ENCODE peak calls at places on chromosomes 2 and 18, in eight cellular contexts. One of them, this sample, is unnamed.

GRCh38 chr2:229342376-229342775 is 71.3 kb upstream of the PID1 start:
- DNase-seq in astrocyte of the spinal cord: peak
- DNase-seq in T-helper 1 cell: no peak
- DNase-seq in brain microvascular endothelial cell: no peak
- DNase-seq in stimulated activated CD4-positive, alpha-beta T cell treated with anti-CD3 and anti-CD28 coated beads, Interleukin-4, amount 100 ng/mL, for 48 hours: peak
- DNase-seq in OCI-M1: peak
- DNase-seq in OCI-LY7: peak
- DNase-seq in BJ: no peak
- DNase-seq in this sample: no peak

GRCh38 chr2:18498531-18498930 is 61.9 kb downstream of the RDH14 start:
- DNase-seq in astrocyte of the spinal cord: no peak
- DNase-seq in T-helper 1 cell: no peak
- DNase-seq in brain microvascular endothelial cell: no peak
- DNase-seq in stimulated activated CD4-positive, alpha-beta T cell treated with anti-CD3 and anti-CD28 coated beads, Interleukin-4, amount 100 ng/mL, for 48 hours: no peak
- DNase-seq in OCI-M1: no peak
- DNase-seq in OCI-LY7: no peak
- DNase-seq in BJ: no peak
- DNase-seq in this sample: no peak

GRCh38 chr18:70334728-70335329 is 46.0 kb downstream of the SOCS6 start:
- DNase-seq in astrocyte of the spinal cord: no peak
- DNase-seq in T-helper 1 cell: no peak
- DNase-seq in brain microvascular endothelial cell: peak
- DNase-seq in stimulated activated CD4-positive, alpha-beta T cell treated with anti-CD3 and anti-CD28 coated beads, Interleukin-4, amount 100 ng/mL, for 48 hours: no peak
- DNase-seq in OCI-M1: no peak
- DNase-seq in OCI-LY7: no peak
- DNase-seq in BJ: no peak
- DNase-seq in this sample: no peak

GRCh38 chr2:40093036-40093673 is 314.1 kb upstream of the THUMPD2 start:
- DNase-seq in astrocyte of the spinal cord: peak
- DNase-seq in T-helper 1 cell: no peak
- DNase-seq in brain microvascular endothelial cell: no peak
- DNase-seq in stimulated activated CD4-positive, alpha-beta T cell treated with anti-CD3 and anti-CD28 coated beads, Interleukin-4, amount 100 ng/mL, for 48 hours: no peak
- DNase-seq in OCI-M1: peak
- DNase-seq in OCI-LY7: no peak
- DNase-seq in BJ: no peak
- DNase-seq in this sample: no peak

GRCh38 chr2:239157269-239157668 is 243.6 kb downstream of the HDAC4 start:
- DNase-seq in astrocyte of the spinal cord: no peak
- DNase-seq in T-helper 1 cell: no peak
- DNase-seq in brain microvascular endothelial cell: no peak
- DNase-seq in stimulated activated CD4-positive, alpha-beta T cell treated with anti-CD3 and anti-CD28 coated beads, Interleukin-4, amount 100 ng/mL, for 48 hours: no peak
- DNase-seq in OCI-M1: no peak
- DNase-seq in OCI-LY7: no peak
- DNase-seq in BJ: no peak
- DNase-seq in this sample: no peak

GRCh38 chr2:32691678-32692077 is 63.8 kb downstream of the TTC27 start:
- DNase-seq in astrocyte of the spinal cord: no peak
- DNase-seq in T-helper 1 cell: no peak
- DNase-seq in brain microvascular endothelial cell: no peak
- DNase-seq in stimulated activated CD4-positive, alpha-beta T cell treated with anti-CD3 and anti-CD28 coated beads, Interleukin-4, amount 100 ng/mL, for 48 hours: no peak
- DNase-seq in OCI-M1: no peak
- DNase-seq in OCI-LY7: no peak
- DNase-seq in BJ: no peak
- DNase-seq in this sample: no peak

GRCh38 chr2:193966590-193966989 is 1690.4 kb upstream of the SLC39A10 start:
- DNase-seq in astrocyte of the spinal cord: peak
- DNase-seq in T-helper 1 cell: no peak
- DNase-seq in brain microvascular endothelial cell: peak
- DNase-seq in stimulated activated CD4-positive, alpha-beta T cell treated with anti-CD3 and anti-CD28 coated beads, Interleukin-4, amount 100 ng/mL, for 48 hours: no peak
- DNase-seq in OCI-M1: peak
- DNase-seq in OCI-LY7: no peak
- DNase-seq in BJ: no peak
- DNase-seq in this sample: no peak

GRCh38 chr2:195562624-195563566 is 94.1 kb upstream of the SLC39A10 start:
- DNase-seq in astrocyte of the spinal cord: no peak
- DNase-seq in T-helper 1 cell: no peak
- DNase-seq in brain microvascular endothelial cell: no peak
- DNase-seq in stimulated activated CD4-positive, alpha-beta T cell treated with anti-CD3 and anti-CD28 coated beads, Interleukin-4, amount 100 ng/mL, for 48 hours: no peak
- DNase-seq in OCI-M1: no peak
- DNase-seq in OCI-LY7: peak
- DNase-seq in BJ: no peak
- DNase-seq in this sample: no peak

GRCh38 chr2:191178806-191179514 is 28.2 kb upstream of the STAT4 start:
- DNase-seq in astrocyte of the spinal cord: no peak
- DNase-seq in T-helper 1 cell: no peak
- DNase-seq in brain microvascular endothelial cell: no peak
- DNase-seq in stimulated activated CD4-positive, alpha-beta T cell treated with anti-CD3 and anti-CD28 coated beads, Interleukin-4, amount 100 ng/mL, for 48 hours: no peak
- DNase-seq in OCI-M1: peak
- DNase-seq in OCI-LY7: no peak
- DNase-seq in BJ: peak
- DNase-seq in this sample: no peak

GRCh38 chr18:12408247-12408869 is 629 bp downstream of the PRELID3A start:
- DNase-seq in astrocyte of the spinal cord: peak
- DNase-seq in T-helper 1 cell: no peak
- DNase-seq in brain microvascular endothelial cell: no peak
- DNase-seq in stimulated activated CD4-positive, alpha-beta T cell treated with anti-CD3 and anti-CD28 coated beads, Interleukin-4, amount 100 ng/mL, for 48 hours: no peak
- DNase-seq in OCI-M1: no peak
- DNase-seq in OCI-LY7: peak
- DNase-seq in BJ: no peak
- DNase-seq in this sample: no peak

GRCh38 chr2:240655931-240656886 is 26.5 kb downstream of the AQP12B start:
- DNase-seq in astrocyte of the spinal cord: peak
- DNase-seq in T-helper 1 cell: no peak
- DNase-seq in brain microvascular endothelial cell: peak
- DNase-seq in stimulated activated CD4-positive, alpha-beta T cell treated with anti-CD3 and anti-CD28 coated beads, Interleukin-4, amount 100 ng/mL, for 48 hours: no peak
- DNase-seq in OCI-M1: no peak
- DNase-seq in OCI-LY7: no peak
- DNase-seq in BJ: no peak
- DNase-seq in this sample: no peak

GRCh38 chr2:20491739-20492531 is 45.1 kb downstream of the RHOB start:
- DNase-seq in astrocyte of the spinal cord: no peak
- DNase-seq in T-helper 1 cell: no peak
- DNase-seq in brain microvascular endothelial cell: no peak
- DNase-seq in stimulated activated CD4-positive, alpha-beta T cell treated with anti-CD3 and anti-CD28 coated beads, Interleukin-4, amount 100 ng/mL, for 48 hours: no peak
- DNase-seq in OCI-M1: peak
- DNase-seq in OCI-LY7: no peak
- DNase-seq in BJ: no peak
- DNase-seq in this sample: no peak

GRCh38 chr18:31942301-31942998 is 478 bp downstream of the TRAPPC8 start:
- DNase-seq in astrocyte of the spinal cord: peak
- DNase-seq in T-helper 1 cell: no peak
- DNase-seq in brain microvascular endothelial cell: peak
- DNase-seq in stimulated activated CD4-positive, alpha-beta T cell treated with anti-CD3 and anti-CD28 coated beads, Interleukin-4, amount 100 ng/mL, for 48 hours: no peak
- DNase-seq in OCI-M1: peak
- DNase-seq in OCI-LY7: peak
- DNase-seq in BJ: no peak
- DNase-seq in this sample: no peak

GRCh38 chr2:69797836-69798465 is 31.5 kb upstream of the GMCL1 start:
- DNase-seq in astrocyte of the spinal cord: peak
- DNase-seq in T-helper 1 cell: no peak
- DNase-seq in brain microvascular endothelial cell: no peak
- DNase-seq in stimulated activated CD4-positive, alpha-beta T cell treated with anti-CD3 and anti-CD28 coated beads, Interleukin-4, amount 100 ng/mL, for 48 hours: no peak
- DNase-seq in OCI-M1: no peak
- DNase-seq in OCI-LY7: no peak
- DNase-seq in BJ: no peak
- DNase-seq in this sample: no peak

GRCh38 chr2:215753808-215754207 is 259.5 kb downstream of the MREG start:
- DNase-seq in astrocyte of the spinal cord: no peak
- DNase-seq in T-helper 1 cell: no peak
- DNase-seq in brain microvascular endothelial cell: no peak
- DNase-seq in stimulated activated CD4-positive, alpha-beta T cell treated with anti-CD3 and anti-CD28 coated beads, Interleukin-4, amount 100 ng/mL, for 48 hours: no peak
- DNase-seq in OCI-M1: no peak
- DNase-seq in OCI-LY7: no peak
- DNase-seq in BJ: no peak
- DNase-seq in this sample: no peak

GRCh38 chr18:48729421-48729820 is 190.6 kb downstream of the CTIF start:
- DNase-seq in astrocyte of the spinal cord: peak
- DNase-seq in T-helper 1 cell: no peak
- DNase-seq in brain microvascular endothelial cell: peak
- DNase-seq in stimulated activated CD4-positive, alpha-beta T cell treated with anti-CD3 and anti-CD28 coated beads, Interleukin-4, amount 100 ng/mL, for 48 hours: no peak
- DNase-seq in OCI-M1: no peak
- DNase-seq in OCI-LY7: no peak
- DNase-seq in BJ: no peak
- DNase-seq in this sample: no peak

GRCh38 chr2:2332381-2332780 is 1.3 kb upstream of the MYT1L start:
- DNase-seq in astrocyte of the spinal cord: no peak
- DNase-seq in T-helper 1 cell: no peak
- DNase-seq in brain microvascular endothelial cell: no peak
- DNase-seq in stimulated activated CD4-positive, alpha-beta T cell treated with anti-CD3 and anti-CD28 coated beads, Interleukin-4, amount 100 ng/mL, for 48 hours: no peak
- DNase-seq in OCI-M1: no peak
- DNase-seq in OCI-LY7: no peak
- DNase-seq in BJ: no peak
- DNase-seq in this sample: no peak

GRCh38 chr2:237298323-237299118 is 115.4 kb downstream of the COL6A3 start:
- DNase-seq in astrocyte of the spinal cord: peak
- DNase-seq in T-helper 1 cell: no peak
- DNase-seq in brain microvascular endothelial cell: no peak
- DNase-seq in stimulated activated CD4-positive, alpha-beta T cell treated with anti-CD3 and anti-CD28 coated beads, Interleukin-4, amount 100 ng/mL, for 48 hours: no peak
- DNase-seq in OCI-M1: no peak
- DNase-seq in OCI-LY7: no peak
- DNase-seq in BJ: peak
- DNase-seq in this sample: no peak

GRCh38 chr2:42488297-42488696 is 5.5 kb downstream of the KCNG3 start:
- DNase-seq in astrocyte of the spinal cord: no peak
- DNase-seq in T-helper 1 cell: no peak
- DNase-seq in brain microvascular endothelial cell: no peak
- DNase-seq in stimulated activated CD4-positive, alpha-beta T cell treated with anti-CD3 and anti-CD28 coated beads, Interleukin-4, amount 100 ng/mL, for 48 hours: no peak
- DNase-seq in OCI-M1: no peak
- DNase-seq in OCI-LY7: no peak
- DNase-seq in BJ: no peak
- DNase-seq in this sample: no peak

GRCh38 chr2:148519013-148519412 is 125.5 kb upstream of the EPC2 start:
- DNase-seq in astrocyte of the spinal cord: no peak
- DNase-seq in T-helper 1 cell: no peak
- DNase-seq in brain microvascular endothelial cell: no peak
- DNase-seq in stimulated activated CD4-positive, alpha-beta T cell treated with anti-CD3 and anti-CD28 coated beads, Interleukin-4, amount 100 ng/mL, for 48 hours: no peak
- DNase-seq in OCI-M1: no peak
- DNase-seq in OCI-LY7: no peak
- DNase-seq in BJ: no peak
- DNase-seq in this sample: no peak

GRCh38 chr18:1047406-1047805 is 142.7 kb downstream of the ADCYAP1 start:
- DNase-seq in astrocyte of the spinal cord: peak
- DNase-seq in T-helper 1 cell: no peak
- DNase-seq in brain microvascular endothelial cell: no peak
- DNase-seq in stimulated activated CD4-positive, alpha-beta T cell treated with anti-CD3 and anti-CD28 coated beads, Interleukin-4, amount 100 ng/mL, for 48 hours: no peak
- DNase-seq in OCI-M1: no peak
- DNase-seq in OCI-LY7: no peak
- DNase-seq in BJ: peak
- DNase-seq in this sample: no peak

GRCh38 chr2:126901459-126901858 is 2.8 kb downstream of the TEX51 start:
- DNase-seq in astrocyte of the spinal cord: no peak
- DNase-seq in T-helper 1 cell: no peak
- DNase-seq in brain microvascular endothelial cell: no peak
- DNase-seq in stimulated activated CD4-positive, alpha-beta T cell treated with anti-CD3 and anti-CD28 coated beads, Interleukin-4, amount 100 ng/mL, for 48 hours: no peak
- DNase-seq in OCI-M1: no peak
- DNase-seq in OCI-LY7: no peak
- DNase-seq in BJ: no peak
- DNase-seq in this sample: no peak

GRCh38 chr18:55404811-55405654 is 183.0 kb downstream of the TCF4 start:
- DNase-seq in astrocyte of the spinal cord: no peak
- DNase-seq in T-helper 1 cell: no peak
- DNase-seq in brain microvascular endothelial cell: no peak
- DNase-seq in stimulated activated CD4-positive, alpha-beta T cell treated with anti-CD3 and anti-CD28 coated beads, Interleukin-4, amount 100 ng/mL, for 48 hours: no peak
- DNase-seq in OCI-M1: no peak
- DNase-seq in OCI-LY7: no peak
- DNase-seq in BJ: no peak
- DNase-seq in this sample: no peak

GRCh38 chr2:200021449-200022114 is 66.2 kb downstream of the MAIP1 start:
- DNase-seq in astrocyte of the spinal cord: no peak
- DNase-seq in T-helper 1 cell: no peak
- DNase-seq in brain microvascular endothelial cell: no peak
- DNase-seq in stimulated activated CD4-positive, alpha-beta T cell treated with anti-CD3 and anti-CD28 coated beads, Interleukin-4, amount 100 ng/mL, for 48 hours: no peak
- DNase-seq in OCI-M1: peak
- DNase-seq in OCI-LY7: no peak
- DNase-seq in BJ: no peak
- DNase-seq in this sample: no peak

GRCh38 chr2:98936917-98937351 is 909 bp upstream of the CRACDL start:
- DNase-seq in astrocyte of the spinal cord: no peak
- DNase-seq in T-helper 1 cell: no peak
- DNase-seq in brain microvascular endothelial cell: no peak
- DNase-seq in stimulated activated CD4-positive, alpha-beta T cell treated with anti-CD3 and anti-CD28 coated beads, Interleukin-4, amount 100 ng/mL, for 48 hours: no peak
- DNase-seq in OCI-M1: no peak
- DNase-seq in OCI-LY7: no peak
- DNase-seq in BJ: no peak
- DNase-seq in this sample: no peak